ENCODE peak calls at places on chromosomes 3 and 15, in seven cellular contexts. I is left lobe of liver; R is activated T-helper 1 cell treated with anti-CD3 and anti-CD28 coated beads, Interleukin-2, amount 50 U/mL, for 16 hours; S is sciatic nerve; U is CD8-positive, alpha-beta T cell; H is WERI-Rb-1; G is neural crest cell. P is an unnamed sample.

GRCh38 chr3:81249540-81250029 is 511.9 kb downstream of the GBE1 start:
- DNase-seq in S (no peak), R (no peak), I (no peak), G (no peak), U (no peak), H (no peak), P (no peak)

GRCh38 chr3:158809642-158810041 is 7.8 kb downstream of the MFSD1 start:
- DNase-seq in I (no peak), S (no peak), U (no peak), G (no peak), R (no peak), H (no peak), P (no peak)

GRCh38 chr3:50194128-50194902 is 2.9 kb downstream of the GNAT1 start:
- DNase-seq in I (peak; percentile 81), H (peak; percentile 87), U (peak; percentile 92), S (peak; percentile 84), G (peak; percentile 53), R (peak; percentile 77), P (peak; percentile 30)

GRCh38 chr3:8990266-8991215 is 27.3 kb upstream of the RAD18 start:
- DNase-seq in I (no peak), H (peak; percentile 25), U (no peak), G (no peak), R (no peak), S (no peak), P (no peak)

GRCh38 chr3:16897254-16897926 is 12.6 kb downstream of the PLCL2 start:
- DNase-seq in H (peak; percentile 56), U (no peak), I (no peak), G (no peak), S (no peak), R (no peak), P (no peak)

GRCh38 chr3:76873509-76874242 is 166.2 kb upstream of the ROBO2 start:
- DNase-seq in H (no peak), G (no peak), S (no peak), U (no peak), R (no peak), I (peak; percentile 56), P (no peak)

GRCh38 chr15:74786659-74787165 is 4.8 kb downstream of the CSK start:
- DNase-seq in S (no peak), U (peak; percentile 48), H (no peak), G (no peak), I (no peak), R (no peak), P (no peak)

GRCh38 chr15:92896543-92896942 is 3.6 kb upstream of the CHD2 start:
- DNase-seq in R (no peak), I (no peak), H (no peak), U (no peak), S (no peak), G (no peak), P (no peak)

GRCh38 chr3:66453525-66454463 is 47.0 kb downstream of the LRIG1 start:
- DNase-seq in R (no peak), G (no peak), H (peak; percentile 73), U (no peak), I (no peak), S (no peak), P (no peak)

GRCh38 chr15:48423342-48423741 is 92.1 kb downstream of the DUT start:
- DNase-seq in I (no peak), G (no peak), R (no peak), H (no peak), S (no peak), U (no peak), P (no peak)

GRCh38 chr15:25790003-25790660 is 73.0 kb downstream of the ATP10A start:
- DNase-seq in H (no peak), U (no peak), I (no peak), G (no peak), R (no peak), S (peak; percentile 76), P (no peak)

GRCh38 chr3:112364291-112364690 is 31.3 kb downstream of the CD200 start:
- DNase-seq in G (no peak), H (no peak), S (no peak), I (no peak), U (no peak), R (no peak), P (no peak)

GRCh38 chr15:93044301-93045190 is 44.5 kb downstream of the RGMA start:
- DNase-seq in S (no peak), R (no peak), G (no peak), U (no peak), I (no peak), H (no peak), P (no peak)

GRCh38 chr3:111998661-111999641 is at the start of gene TAGLN3:
- DNase-seq in S (no peak), H (peak; percentile 93), I (no peak), U (no peak), G (peak; percentile 72), R (no peak), P (peak; percentile 71)

GRCh38 chr3:117962750-117963149 is 1071.9 kb downstream of the IGSF11 start:
- DNase-seq in R (no peak), S (no peak), U (no peak), I (no peak), H (no peak), G (no peak), P (no peak)

GRCh38 chr15:70559840-70560239 is 203.5 kb downstream of the UACA start:
- DNase-seq in I (no peak), S (peak; percentile 28), G (no peak), R (no peak), U (peak; percentile 49), H (no peak), P (no peak)

GRCh38 chr3:18211116-18211515 is 214.0 kb downstream of the SATB1 start:
- DNase-seq in H (no peak), R (no peak), S (no peak), U (no peak), G (no peak), I (no peak), P (no peak)

GRCh38 chr3:139982404-139982803 is 47.4 kb downstream of the CLSTN2 start:
- DNase-seq in H (peak; percentile 18), G (no peak), S (no peak), U (no peak), R (no peak), I (no peak), P (no peak)

GRCh38 chr3:181709537-181710279 is 2.0 kb upstream of the SOX2 start:
- DNase-seq in H (peak; percentile 68), G (peak; percentile 93), R (no peak), S (peak; percentile 89), I (peak; percentile 77), U (no peak), P (peak; percentile 83)

GRCh38 chr15:45439521-45439931 is 61.2 kb upstream of the GATM start:
- DNase-seq in H (no peak), I (no peak), S (no peak), U (no peak), G (no peak), R (no peak), P (no peak)

GRCh38 chr3:149771652-149772271 is 19.5 kb upstream of the COMMD2 start:
- DNase-seq in H (peak; percentile 64), G (peak; percentile 71), S (peak; percentile 62), R (no peak), I (no peak), U (no peak), P (peak; percentile 64)

GRCh38 chr3:67361323-67361722 is 293.1 kb downstream of the SUCLG2 start:
- DNase-seq in S (no peak), I (no peak), R (no peak), H (no peak), U (no peak), G (no peak), P (no peak)

GRCh38 chr15:66356069-66356358 is 471 bp downstream of the TIPIN start:
- DNase-seq in I (no peak), H (no peak), G (no peak), U (no peak), S (no peak), R (no peak), P (no peak)

GRCh38 chr3:183375787-183376186 is 52.6 kb downstream of the MCF2L2 start:
- DNase-seq in U (no peak), R (no peak), S (no peak), I (no peak), G (no peak), H (no peak), P (no peak)

GRCh38 chr3:58737644-58738043 is 71.1 kb upstream of the FAM3D start:
- DNase-seq in R (no peak), H (no peak), U (no peak), S (no peak), I (no peak), G (no peak), P (no peak)

GRCh38 chr15:28994142-28994829 is 108.5 kb downstream of the APBA2 start:
- DNase-seq in R (peak; percentile 13), S (no peak), I (no peak), U (peak; percentile 64), G (no peak), H (no peak), P (no peak)

GRCh38 chr3:141401584-141402475 is 33.5 kb downstream of the ZBTB38 start:
- DNase-seq in H (no peak), R (no peak), G (peak; percentile 27), U (no peak), S (peak; percentile 72), I (peak; percentile 63), P (no peak)

GRCh38 chr3:87307805-87308204 is 31.4 kb upstream of the POU1F1 start:
- DNase-seq in R (no peak), G (no peak), U (no peak), H (no peak), I (no peak), S (no peak), P (no peak)

GRCh38 chr15:44500555-44500954 is 36.4 kb upstream of the EIF3J start:
- DNase-seq in U (no peak), S (no peak), I (no peak), R (no peak), H (no peak), G (no peak), P (no peak)

GRCh38 chr3:65439641-65440040 is 599.1 kb downstream of the MAGI1 start:
- DNase-seq in S (peak; percentile 69), R (no peak), I (peak; percentile 49), G (peak; percentile 59), U (no peak), H (peak; percentile 68), P (no peak)

GRCh38 chr3:70729845-70730244 is 417.4 kb upstream of the MDFIC2 start:
- DNase-seq in H (no peak), G (no peak), U (no peak), I (no peak), S (no peak), R (no peak), P (no peak)

GRCh38 chr3:129119365-129120100 is 2.1 kb downstream of the RAB43 start:
- DNase-seq in G (no peak), U (peak; percentile 63), I (peak; percentile 95), R (no peak), H (no peak), S (no peak), P (no peak)

GRCh38 chr15:39267685-39268084 is 313.2 kb upstream of the THBS1 start:
- DNase-seq in I (no peak), G (no peak), R (no peak), U (no peak), S (no peak), H (no peak), P (no peak)

GRCh38 chr3:29338981-29339833 is 58.3 kb downstream of the RBMS3 start:
- DNase-seq in I (no peak), U (no peak), R (no peak), S (no peak), G (no peak), H (peak; percentile 55), P (no peak)

GRCh38 chr3:80688814-80689213 is 921.0 kb upstream of the ROBO1 start:
- DNase-seq in H (no peak), R (no peak), U (no peak), S (no peak), G (no peak), I (no peak), P (no peak)

GRCh38 chr3:21435871-21436270 is 315.1 kb downstream of the ZNF385D start:
- DNase-seq in R (no peak), G (no peak), H (no peak), I (no peak), U (no peak), S (no peak), P (no peak)

GRCh38 chr3:115623414-115623868 is at the start of gene GAP43:
- DNase-seq in U (no peak), I (no peak), H (peak; percentile 66), S (peak; percentile 61), R (no peak), G (peak; percentile 37), P (peak; percentile 66)